ENCODE peak calls at places on chromosomes 5 and 9, in four cellular contexts. U, G, N and Q are unnamed samples.

GRCh38 chr5:111741270-111741669 is 15.7 kb downstream of the NREP start:
- DNase-seq in U (no peak), G (no peak), N (no peak), Q (no peak)

GRCh38 chr5:54620583-54620933 is 103.0 kb downstream of the SNX18 start:
- DNase-seq in U (no peak), G (peak), N (no peak), Q (no peak)

GRCh38 chr5:55535199-55535905 is 588 bp upstream of the PLPP1 start:
- DNase-seq in U (no peak), G (no peak), N (no peak), Q (no peak)

GRCh38 chr5:67255881-67256280 is 59.3 kb upstream of the CD180 start:
- DNase-seq in U (no peak), G (no peak), N (no peak), Q (no peak)

GRCh38 chr5:91641730-91642350 is 258.7 kb upstream of the ARRDC3 start:
- DNase-seq in U (no peak), G (peak), N (no peak), Q (no peak)

GRCh38 chr5:179273441-179274145 is 71.7 kb downstream of the ADAMTS2 start:
- DNase-seq in U (no peak), G (no peak), N (no peak), Q (no peak)

GRCh38 chr5:146291421-146292074 is 47.1 kb upstream of the POU4F3 start:
- DNase-seq in U (no peak), G (peak), N (peak), Q (peak)

GRCh38 chr5:132526290-132526973 is 16.9 kb downstream of the IL5 start:
- DNase-seq in U (peak), G (peak), N (peak), Q (peak)

GRCh38 chr9:106761493-106761892 is 101.5 kb upstream of the ZNF462 start:
- DNase-seq in U (no peak), G (no peak), N (no peak), Q (no peak)

GRCh38 chr9:114250235-114250568 is 72.7 kb upstream of the ORM1 start:
- DNase-seq in U (no peak), G (peak), N (no peak), Q (no peak)

GRCh38 chr5:53714324-53715010 is 154.0 kb downstream of the NDUFS4 start:
- DNase-seq in U (no peak), G (no peak), N (no peak), Q (no peak)

GRCh38 chr9:18493361-18494015 is 19.5 kb downstream of the ADAMTSL1 start:
- DNase-seq in U (no peak), G (peak), N (no peak), Q (no peak)

GRCh38 chr5:126912607-126913006 is 117.8 kb downstream of the MARCHF3 start:
- DNase-seq in U (no peak), G (no peak), N (no peak), Q (no peak)

GRCh38 chr9:78786794-78787193 is 489.9 kb downstream of the PSAT1 start:
- DNase-seq in U (no peak), G (no peak), N (no peak), Q (no peak)

GRCh38 chr5:172005708-172006377 is 595 bp downstream of the FBXW11 start:
- DNase-seq in U (peak), G (no peak), N (peak), Q (no peak)

GRCh38 chr9:27714388-27714787 is 141.1 kb upstream of the C9orf72 start:
- DNase-seq in U (no peak), G (no peak), N (no peak), Q (no peak)

GRCh38 chr5:131242728-131243255 is 21.1 kb upstream of the CDC42SE2 start:
- DNase-seq in U (no peak), G (peak), N (no peak), Q (no peak)

GRCh38 chr9:89400398-89401116 is 82.3 kb downstream of the SECISBP2 start:
- DNase-seq in U (no peak), G (no peak), N (no peak), Q (peak)

GRCh38 chr9:14326264-14326826 is 12.4 kb upstream of the NFIB start:
- DNase-seq in U (no peak), G (peak), N (no peak), Q (no peak)

GRCh38 chr9:92654481-92655301 is 15.2 kb downstream of the IPPK start:
- DNase-seq in U (no peak), G (peak), N (no peak), Q (no peak)

GRCh38 chr5:81554647-81555046 is 160.7 kb upstream of the ACOT12 start:
- DNase-seq in U (no peak), G (no peak), N (no peak), Q (no peak)

GRCh38 chr9:2231831-2232230 is 216.7 kb downstream of the SMARCA2 start:
- DNase-seq in U (no peak), G (peak), N (no peak), Q (no peak)

GRCh38 chr5:24535646-24536045 is 109.1 kb downstream of the CDH10 start:
- DNase-seq in U (no peak), G (no peak), N (no peak), Q (no peak)

GRCh38 chr5:73254634-73255033 is 81.6 kb downstream of the TMEM174 start:
- DNase-seq in U (no peak), G (no peak), N (no peak), Q (no peak)

GRCh38 chr5:180291234-180291940 is 496 bp downstream of the MAPK9 start:
- DNase-seq in U (peak), G (no peak), N (peak), Q (peak)

GRCh38 chr5:134567651-134568338 is 42.3 kb downstream of the JADE2 start:
- DNase-seq in U (no peak), G (peak), N (no peak), Q (no peak)

GRCh38 chr5:109739741-109740140 is 50.0 kb downstream of the MAN2A1 start:
- DNase-seq in U (no peak), G (peak), N (no peak), Q (no peak)

GRCh38 chr5:39175273-39175955 is 43.9 kb downstream of the FYB1 start:
- DNase-seq in U (no peak), G (no peak), N (no peak), Q (no peak)

GRCh38 chr5:82119889-82120288 is 148.1 kb downstream of the ATG10 start:
- DNase-seq in U (no peak), G (no peak), N (no peak), Q (no peak)

GRCh38 chr5:68423154-68423811 is 207.7 kb downstream of the PIK3R1 start:
- DNase-seq in U (no peak), G (no peak), N (no peak), Q (peak)

GRCh38 chr5:16663848-16664247 is 47.1 kb upstream of the RETREG1 start:
- DNase-seq in U (no peak), G (no peak), N (no peak), Q (no peak)

GRCh38 chr5:83767409-83767992 is 46.8 kb upstream of the HAPLN1 start:
- DNase-seq in U (no peak), G (no peak), N (no peak), Q (no peak)

GRCh38 chr9:75027187-75028107 is 646 bp downstream of the CARNMT1 start:
- DNase-seq in U (peak), G (peak), N (peak), Q (peak)

GRCh38 chr5:176647870-176648466 is 684 bp downstream of the TSPAN17 start:
- DNase-seq in U (peak), G (peak), N (peak), Q (no peak)

DNA sequence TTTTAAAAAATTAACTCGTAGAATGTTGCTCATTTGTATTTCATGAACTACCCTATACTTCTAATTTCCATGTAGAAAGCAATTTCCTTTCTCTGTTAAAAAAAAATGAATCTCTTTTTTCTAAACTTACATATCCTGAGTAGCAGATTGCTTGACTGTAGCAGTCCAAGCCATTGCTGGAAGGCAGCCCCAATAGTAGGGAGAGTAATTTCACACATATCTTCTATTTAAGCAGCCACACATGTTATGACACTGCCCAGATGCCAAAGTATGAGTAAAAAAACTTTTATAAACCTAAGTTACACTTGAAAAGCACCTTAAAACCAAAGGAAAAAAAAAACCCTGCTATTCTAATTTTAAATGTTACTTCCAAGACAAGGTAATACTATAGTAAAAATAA is 69.6 kb downstream of the FBXL17 start:
- DNase-seq in U (no peak), G (no peak), N (no peak), Q (no peak)
- TF ChIP-seq CTCF in U (no peak), G (no peak), N (no peak), Q (no peak)

GRCh38 chr5:1511651-1512540 is 11.9 kb downstream of the LPCAT1 start:
- DNase-seq in U (peak), G (peak), N (peak), Q (no peak)
- TF ChIP-seq CTCF in U (peak), G (peak), N (no peak), Q (peak)

DNA sequence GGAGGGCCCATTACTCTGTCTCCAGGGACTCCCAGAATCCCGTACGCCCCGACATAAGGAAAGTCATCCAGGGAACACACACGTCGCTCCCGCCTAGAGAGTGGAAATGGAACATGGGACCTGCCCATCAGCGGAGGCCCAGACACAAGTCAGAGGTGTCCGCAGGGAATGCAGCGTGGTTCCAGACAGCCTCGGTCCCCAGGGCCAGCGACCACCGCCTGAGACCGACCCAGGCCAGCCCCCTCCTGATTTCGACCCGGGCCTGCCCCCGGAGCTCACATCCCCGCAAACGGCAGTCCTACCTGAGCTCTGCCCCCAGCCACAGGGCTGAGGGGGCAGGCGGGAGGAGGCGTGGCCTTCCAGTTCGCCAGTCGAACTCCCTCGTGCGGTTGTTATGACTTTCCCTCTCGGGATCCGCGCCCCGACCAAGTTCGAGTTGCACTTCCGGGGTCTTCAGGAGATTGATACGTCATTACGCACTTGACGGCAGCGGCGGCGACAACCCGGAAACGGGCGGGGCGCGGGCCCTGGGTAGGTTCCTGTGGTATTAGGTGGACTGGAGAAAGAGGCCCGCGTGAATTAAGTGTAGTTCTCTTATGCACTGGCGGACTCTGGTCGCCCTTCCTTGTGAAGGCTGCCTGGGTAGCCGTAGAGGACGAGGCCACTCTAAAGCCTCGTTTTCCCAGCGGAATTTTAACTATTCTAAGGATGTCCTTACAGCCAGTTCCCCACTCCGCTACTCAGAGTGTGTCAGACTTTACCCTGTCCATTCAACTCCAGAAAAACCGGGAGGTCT is 370.0 kb upstream of the POU5F2 start:
- DNase-seq in U (peak), G (peak), N (peak), Q (peak)
- TF ChIP-seq CTCF in U (peak), G (peak), N (no peak), Q (no peak)

GRCh38 chr9:137168575-137168906 is 1.3 kb downstream of the LRRC26 start:
- DNase-seq in U (peak), G (no peak), N (no peak), Q (no peak)

GRCh38 chr9:137169764-137170460 is at the start of gene LRRC26:
- DNase-seq in U (peak), G (no peak), N (no peak), Q (no peak)

GRCh38 chr9:137170486-137171148 is 766 bp upstream of the LRRC26 start:
- DNase-seq in U (no peak), G (no peak), N (no peak), Q (no peak)

GRCh38 chr9:137167752-137168574 is 1.9 kb downstream of the LRRC26 start:
- DNase-seq in U (peak), G (no peak), N (no peak), Q (no peak)

DNA sequence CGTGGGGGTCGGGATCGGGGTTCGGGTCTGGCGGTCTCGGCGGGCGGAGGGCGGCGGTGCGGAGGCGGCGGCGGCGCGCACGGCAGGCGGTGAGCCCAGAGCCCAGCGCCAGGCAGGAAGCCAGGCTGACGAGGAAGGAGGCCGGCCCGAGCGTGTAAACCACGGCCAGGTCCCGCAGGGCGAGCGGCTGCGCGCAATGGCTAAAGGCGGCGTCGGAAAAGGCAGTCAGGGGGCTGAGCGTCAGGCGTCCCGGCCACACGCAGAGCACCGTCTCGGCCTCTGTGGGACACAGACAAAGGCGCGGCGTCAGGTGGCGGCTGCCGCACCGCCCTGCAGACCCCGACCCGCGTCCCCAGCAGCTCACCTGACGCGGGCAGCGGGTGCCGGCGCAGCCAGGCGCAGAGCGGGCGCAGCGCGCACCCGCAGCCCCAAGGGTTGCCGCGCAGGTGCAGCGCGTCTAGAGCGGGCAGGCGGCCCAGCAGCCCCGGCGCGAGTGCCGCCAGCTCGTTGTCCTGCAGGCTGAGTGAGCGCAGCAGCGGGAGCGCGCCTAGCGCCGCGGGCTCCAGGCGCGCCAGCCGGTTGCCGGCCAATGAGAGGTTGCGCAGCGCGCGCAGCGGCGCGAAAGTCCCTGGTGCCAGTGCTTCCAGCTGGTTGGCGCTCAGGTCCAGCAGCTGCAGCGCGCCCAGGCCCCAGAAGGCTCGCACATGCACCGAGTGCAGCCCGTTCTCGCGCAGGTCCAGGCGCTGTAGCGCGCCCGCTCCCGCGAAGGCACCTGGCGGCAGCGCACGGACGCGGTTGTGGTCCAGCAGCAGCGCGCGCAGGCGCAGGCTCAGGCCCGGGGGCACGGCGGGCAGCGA is 716 bp downstream of the LRRC26 start:
- DNase-seq in U (peak), G (peak), N (peak), Q (peak)
- TF ChIP-seq CTCF in U (no peak), G (no peak), N (no peak), Q (no peak)

DNA sequence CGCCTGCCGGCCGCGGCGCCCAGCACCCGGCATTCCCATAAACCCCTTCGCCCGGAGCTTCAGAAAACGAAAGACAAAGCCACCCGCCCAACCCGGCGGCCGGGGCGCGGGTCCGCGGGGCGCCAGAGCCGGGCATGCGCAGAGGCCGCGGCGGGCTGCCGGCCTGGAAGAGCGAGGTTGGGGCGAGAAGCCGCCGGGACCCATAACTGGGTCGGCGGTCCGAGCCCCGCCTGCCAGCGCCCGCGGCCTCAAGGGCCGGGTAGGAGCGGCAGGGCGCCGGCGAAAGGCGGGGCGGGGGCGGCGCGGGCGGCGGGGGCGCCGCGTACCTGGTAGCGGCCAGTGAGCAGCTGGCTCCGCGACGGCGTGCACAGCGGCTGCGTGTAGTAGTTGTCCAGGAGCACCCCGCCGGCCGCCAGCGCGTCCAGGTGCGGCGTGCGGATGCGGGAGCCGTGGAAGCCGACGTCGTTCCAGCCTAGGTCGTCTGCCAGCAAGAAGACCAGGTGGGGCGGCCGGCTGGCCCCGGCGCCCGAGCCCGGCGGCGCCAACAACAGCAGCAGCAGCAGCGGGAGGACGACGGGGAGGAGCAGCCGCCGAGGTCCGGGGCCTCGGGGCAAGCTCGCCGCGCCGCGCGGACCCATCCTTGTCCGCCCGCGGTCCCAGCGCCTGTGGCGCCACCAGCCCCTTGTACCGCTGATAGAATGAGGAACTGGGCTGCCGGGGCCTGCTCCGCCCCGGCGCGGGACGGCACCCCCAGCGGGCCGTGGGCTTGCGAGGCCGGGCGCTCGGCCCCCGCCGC is at the start of gene ARSB:
- DNase-seq in U (peak), G (peak), N (peak), Q (peak)
- TF ChIP-seq CTCF in U (peak), G (peak), N (no peak), Q (peak)